ENCODE peak calls at places on chromosomes 11 and 22, in six cellular contexts. Y is neural progenitor cell, G is NCI-H2171 treated with DMSO at 0.1 percent for 48 hours, N is NCI-H2029 treated with DMSO at 0.1 percent for 48 hours, V is NCI-H1092 treated with DMSO at 0.1 percent for 48 hours, R is HT1080. S is an unnamed sample.

GRCh38 chr11:7639643-7640025 is 33.7 kb downstream of the CYB5R2 start:
- DNase-seq in R (peak), V (no peak), G (peak), Y (no peak), N (no peak), S (no peak)

GRCh38 chr11:30387891-30388861 is 65.3 kb downstream of the ARL14EP start:
- DNase-seq in R (no peak), Y (no peak), V (no peak), G (peak), N (no peak), S (no peak)

GRCh38 chr11:78417175-78417887 is at the start of gene GAB2:
- DNase-seq in V (no peak), R (no peak), G (peak), N (no peak), Y (no peak), S (no peak)

GRCh38 chr11:6319001-6319878 is 1.1 kb downstream of the CAVIN3 start:
- DNase-seq in V (no peak), R (no peak), Y (peak), G (no peak), N (no peak), S (no peak)

GRCh38 chr22:19782533-19782932 is 22.0 kb downstream of the TBX1 start:
- DNase-seq in Y (no peak), V (no peak), R (no peak), N (no peak), G (no peak), S (no peak)

GRCh38 chr11:47924184-47924671 is 56.1 kb upstream of the PTPRJ start:
- DNase-seq in N (no peak), G (peak), Y (no peak), V (no peak), R (peak), S (no peak)

GRCh38 chr11:77095551-77096490 is 6.8 kb upstream of the OMP start:
- DNase-seq in N (no peak), Y (peak), V (no peak), R (no peak), G (no peak), S (no peak)

GRCh38 chr11:26228778-26229177 is 103.2 kb upstream of the ANO3 start:
- DNase-seq in G (no peak), R (peak), Y (no peak), N (no peak), V (no peak), S (no peak)

GRCh38 chr11:27710536-27710935 is 10.3 kb upstream of the BDNF start:
- DNase-seq in G (no peak), N (no peak), R (no peak), V (no peak), Y (no peak), S (no peak)

GRCh38 chr11:353315-353857 is 15.9 kb upstream of the B4GALNT4 start:
- DNase-seq in V (no peak), Y (no peak), R (peak), N (no peak), G (no peak), S (no peak)

GRCh38 chr11:43359432-43359818 is 705 bp downstream of the TTC17 start:
- DNase-seq in N (no peak), Y (no peak), V (peak), G (peak), R (peak), S (peak)

GRCh38 chr11:63866211-63866610 is 27.3 kb downstream of the MARK2 start:
- DNase-seq in N (no peak), V (no peak), Y (no peak), R (no peak), G (peak), S (peak)

S was measured in activated gamma-delta T cell treated with anti-CD3 and anti-CD28 coated beads, Interleukin-2, amount 50 U/mL, for 16 hours.